ENCODE peak calls at places on chromosome X, in ten cellular contexts. One of them, this sample, is unnamed. For H3K27me3, the result is how much of the 10 kb centered on the place peaks cover.

GRCh38 chrX:138877746-138878145 is 166.2 kb upstream of the FGF13 start:
- DNase-seq in ovary: no peak
- DNase-seq in spleen: no peak
- DNase-seq in CD4-positive, alpha-beta T cell: no peak
- DNase-seq in mesendoderm: no peak
- DNase-seq in uterus: no peak
- DNase-seq in bronchial epithelial cell: peak
- DNase-seq in hepatocyte: no peak
- DNase-seq in stomach: no peak
- DNase-seq in tibial artery: no peak
- DNase-seq in this sample: no peak

GRCh38 chrX:30065226-30065625 is 150.1 kb upstream of the MAGEB2 start:
- DNase-seq in ovary: no peak
- DNase-seq in spleen: no peak
- DNase-seq in CD4-positive, alpha-beta T cell: no peak
- DNase-seq in mesendoderm: no peak
- DNase-seq in uterus: no peak
- DNase-seq in bronchial epithelial cell: no peak
- DNase-seq in hepatocyte: no peak
- DNase-seq in stomach: no peak
- DNase-seq in tibial artery: no peak
- DNase-seq in this sample: no peak

GRCh38 chrX:63657821-63658220 is 127.2 kb downstream of the ARHGEF9 start:
- DNase-seq in ovary: no peak
- DNase-seq in spleen: no peak
- DNase-seq in CD4-positive, alpha-beta T cell: no peak
- DNase-seq in mesendoderm: peak
- DNase-seq in uterus: peak
- DNase-seq in bronchial epithelial cell: peak
- DNase-seq in hepatocyte: no peak
- DNase-seq in stomach: no peak
- DNase-seq in tibial artery: peak
- DNase-seq in this sample: peak

GRCh38 chrX:54494970-54495813 is 842 bp downstream of the FGD1 start:
- DNase-seq in ovary: peak
- DNase-seq in spleen: no peak
- DNase-seq in CD4-positive, alpha-beta T cell: no peak
- DNase-seq in mesendoderm: no peak
- DNase-seq in uterus: peak
- DNase-seq in bronchial epithelial cell: no peak
- DNase-seq in hepatocyte: peak
- DNase-seq in stomach: peak
- DNase-seq in tibial artery: peak
- DNase-seq in this sample: no peak

GRCh38 chrX:136880003-136880451 is 498 bp downstream of the RBMX start:
- DNase-seq in ovary: peak
- DNase-seq in spleen: peak
- DNase-seq in CD4-positive, alpha-beta T cell: peak
- DNase-seq in mesendoderm: peak
- DNase-seq in uterus: peak
- DNase-seq in bronchial epithelial cell: no peak
- DNase-seq in hepatocyte: no peak
- DNase-seq in stomach: no peak
- DNase-seq in tibial artery: no peak
- DNase-seq in this sample: no peak

GRCh38 chrX:36035550-36035949 is 116.0 kb downstream of the CFAP47 start:
- DNase-seq in ovary: no peak
- DNase-seq in spleen: no peak
- DNase-seq in CD4-positive, alpha-beta T cell: no peak
- DNase-seq in mesendoderm: no peak
- DNase-seq in uterus: no peak
- DNase-seq in bronchial epithelial cell: no peak
- DNase-seq in hepatocyte: no peak
- DNase-seq in stomach: no peak
- DNase-seq in tibial artery: no peak
- DNase-seq in this sample: no peak

GRCh38 chrX:48611703-48612102 is 14.4 kb downstream of the WDR13 start:
- DNase-seq in ovary: no peak
- DNase-seq in spleen: no peak
- DNase-seq in CD4-positive, alpha-beta T cell: no peak
- DNase-seq in mesendoderm: no peak
- DNase-seq in uterus: no peak
- DNase-seq in bronchial epithelial cell: no peak
- DNase-seq in hepatocyte: no peak
- DNase-seq in stomach: no peak
- DNase-seq in tibial artery: no peak
- DNase-seq in this sample: no peak

GRCh38 chrX:85851418-85851817 is 195.9 kb downstream of the CHM start:
- DNase-seq in ovary: no peak
- DNase-seq in spleen: peak
- DNase-seq in CD4-positive, alpha-beta T cell: no peak
- DNase-seq in mesendoderm: peak
- DNase-seq in uterus: no peak
- DNase-seq in bronchial epithelial cell: peak
- DNase-seq in hepatocyte: peak
- DNase-seq in stomach: peak
- DNase-seq in tibial artery: no peak
- DNase-seq in this sample: no peak

GRCh38 chrX:14697453-14697852 is 168.1 kb downstream of the GLRA2 start:
- DNase-seq in ovary: no peak
- DNase-seq in spleen: no peak
- DNase-seq in CD4-positive, alpha-beta T cell: no peak
- DNase-seq in mesendoderm: peak
- DNase-seq in uterus: no peak
- DNase-seq in bronchial epithelial cell: peak
- DNase-seq in hepatocyte: peak
- DNase-seq in stomach: peak
- DNase-seq in tibial artery: no peak
- DNase-seq in this sample: no peak

GRCh38 chrX:50442426-50443116 is 28.1 kb downstream of the DGKK start:
- DNase-seq in ovary: no peak
- DNase-seq in spleen: no peak
- DNase-seq in CD4-positive, alpha-beta T cell: no peak
- DNase-seq in mesendoderm: no peak
- DNase-seq in uterus: no peak
- DNase-seq in bronchial epithelial cell: no peak
- DNase-seq in hepatocyte: no peak
- DNase-seq in stomach: no peak
- DNase-seq in tibial artery: no peak
- DNase-seq in this sample: no peak

GRCh38 chrX:40086569-40087335 is 11.0 kb downstream of the BCOR start:
- DNase-seq in ovary: no peak
- DNase-seq in spleen: no peak
- DNase-seq in CD4-positive, alpha-beta T cell: no peak
- DNase-seq in mesendoderm: no peak
- DNase-seq in uterus: no peak
- DNase-seq in bronchial epithelial cell: no peak
- DNase-seq in hepatocyte: peak
- DNase-seq in stomach: no peak
- DNase-seq in tibial artery: no peak
- DNase-seq in this sample: no peak

GRCh38 chrX:39022106-39022505 is 220.8 kb downstream of the MID1IP1 start:
- DNase-seq in ovary: no peak
- DNase-seq in spleen: no peak
- DNase-seq in CD4-positive, alpha-beta T cell: no peak
- DNase-seq in mesendoderm: no peak
- DNase-seq in uterus: no peak
- DNase-seq in bronchial epithelial cell: no peak
- DNase-seq in hepatocyte: no peak
- DNase-seq in stomach: no peak
- DNase-seq in tibial artery: no peak
- DNase-seq in this sample: no peak

GRCh38 chrX:11768039-11768438 is 10.0 kb downstream of the MSL3 start:
- DNase-seq in ovary: no peak
- DNase-seq in spleen: no peak
- DNase-seq in CD4-positive, alpha-beta T cell: no peak
- DNase-seq in mesendoderm: no peak
- DNase-seq in uterus: no peak
- DNase-seq in bronchial epithelial cell: no peak
- DNase-seq in hepatocyte: no peak
- DNase-seq in stomach: no peak
- DNase-seq in tibial artery: no peak
- DNase-seq in this sample: no peak

GRCh38 chrX:18886344-18887161 is 97.4 kb downstream of the PHKA2 start:
- DNase-seq in ovary: peak
- DNase-seq in spleen: peak
- DNase-seq in CD4-positive, alpha-beta T cell: no peak
- DNase-seq in mesendoderm: peak
- DNase-seq in uterus: peak
- DNase-seq in bronchial epithelial cell: peak
- DNase-seq in hepatocyte: peak
- DNase-seq in stomach: peak
- DNase-seq in tibial artery: peak
- DNase-seq in this sample: peak

GRCh38 chrX:27735914-27736313 is 71.9 kb upstream of the MAGEB10 start:
- DNase-seq in ovary: no peak
- DNase-seq in spleen: no peak
- DNase-seq in CD4-positive, alpha-beta T cell: no peak
- DNase-seq in mesendoderm: no peak
- DNase-seq in uterus: no peak
- DNase-seq in bronchial epithelial cell: no peak
- DNase-seq in hepatocyte: no peak
- DNase-seq in stomach: no peak
- DNase-seq in tibial artery: no peak
- DNase-seq in this sample: no peak

GRCh38 chrX:27746516-27746915 is 61.3 kb upstream of the MAGEB10 start:
- DNase-seq in ovary: no peak
- DNase-seq in spleen: no peak
- DNase-seq in CD4-positive, alpha-beta T cell: no peak
- DNase-seq in mesendoderm: no peak
- DNase-seq in uterus: no peak
- DNase-seq in bronchial epithelial cell: no peak
- DNase-seq in hepatocyte: no peak
- DNase-seq in stomach: no peak
- DNase-seq in tibial artery: no peak
- DNase-seq in this sample: no peak

GRCh38 chrX:27740933-27741332 is 66.9 kb upstream of the MAGEB10 start:
- DNase-seq in ovary: no peak
- DNase-seq in spleen: no peak
- DNase-seq in CD4-positive, alpha-beta T cell: no peak
- DNase-seq in mesendoderm: no peak
- DNase-seq in uterus: no peak
- DNase-seq in bronchial epithelial cell: no peak
- DNase-seq in hepatocyte: no peak
- DNase-seq in stomach: no peak
- DNase-seq in tibial artery: no peak
- DNase-seq in this sample: no peak
- H3K27me3 ChIP-seq in ovary: under half
- H3K27me3 ChIP-seq in spleen: under half
- H3K27me3 ChIP-seq in CD4-positive, alpha-beta T cell: under half
- H3K27me3 ChIP-seq in mesendoderm: under half
- H3K27me3 ChIP-seq in uterus: under half
- H3K27me3 ChIP-seq in bronchial epithelial cell: under half
- H3K27me3 ChIP-seq in hepatocyte: under half
- H3K27me3 ChIP-seq in stomach: under half
- H3K27me3 ChIP-seq in tibial artery: under half
- H3K27me3 ChIP-seq in this sample: under half

GRCh38 chrX:57380026-57380796 is 93.7 kb downstream of the FAAH2 start:
- DNase-seq in ovary: no peak
- DNase-seq in spleen: no peak
- DNase-seq in CD4-positive, alpha-beta T cell: no peak
- DNase-seq in mesendoderm: no peak
- DNase-seq in uterus: no peak
- DNase-seq in bronchial epithelial cell: no peak
- DNase-seq in hepatocyte: no peak
- DNase-seq in stomach: no peak
- DNase-seq in tibial artery: no peak
- DNase-seq in this sample: no peak
- H3K27me3 ChIP-seq in ovary: under half
- H3K27me3 ChIP-seq in spleen: under half
- H3K27me3 ChIP-seq in CD4-positive, alpha-beta T cell: under half
- H3K27me3 ChIP-seq in mesendoderm: under half
- H3K27me3 ChIP-seq in uterus: under half
- H3K27me3 ChIP-seq in bronchial epithelial cell: under half
- H3K27me3 ChIP-seq in hepatocyte: under half
- H3K27me3 ChIP-seq in stomach: under half
- H3K27me3 ChIP-seq in tibial artery: under half
- H3K27me3 ChIP-seq in this sample: under half

GRCh38 chrX:104253567-104254441 is 929 bp downstream of the ESX1 start:
- DNase-seq in ovary: no peak
- DNase-seq in spleen: no peak
- DNase-seq in CD4-positive, alpha-beta T cell: no peak
- DNase-seq in mesendoderm: peak
- DNase-seq in uterus: no peak
- DNase-seq in bronchial epithelial cell: no peak
- DNase-seq in hepatocyte: no peak
- DNase-seq in stomach: no peak
- DNase-seq in tibial artery: no peak
- DNase-seq in this sample: no peak

GRCh38 chrX:104250470-104250869 is 4.3 kb downstream of the ESX1 start:
- DNase-seq in ovary: no peak
- DNase-seq in spleen: no peak
- DNase-seq in CD4-positive, alpha-beta T cell: no peak
- DNase-seq in mesendoderm: no peak
- DNase-seq in uterus: no peak
- DNase-seq in bronchial epithelial cell: no peak
- DNase-seq in hepatocyte: no peak
- DNase-seq in stomach: no peak
- DNase-seq in tibial artery: no peak
- DNase-seq in this sample: no peak

GRCh38 chrX:104254442-104255115 is at the start of gene ESX1:
- DNase-seq in ovary: no peak
- DNase-seq in spleen: no peak
- DNase-seq in CD4-positive, alpha-beta T cell: no peak
- DNase-seq in mesendoderm: no peak
- DNase-seq in uterus: no peak
- DNase-seq in bronchial epithelial cell: peak
- DNase-seq in hepatocyte: no peak
- DNase-seq in stomach: no peak
- DNase-seq in tibial artery: no peak
- DNase-seq in this sample: no peak

GRCh38 chrX:104255465-104255864 is 732 bp upstream of the ESX1 start:
- DNase-seq in ovary: no peak
- DNase-seq in spleen: no peak
- DNase-seq in CD4-positive, alpha-beta T cell: no peak
- DNase-seq in mesendoderm: no peak
- DNase-seq in uterus: no peak
- DNase-seq in bronchial epithelial cell: no peak
- DNase-seq in hepatocyte: no peak
- DNase-seq in stomach: no peak
- DNase-seq in tibial artery: no peak
- DNase-seq in this sample: no peak
- H3K27me3 ChIP-seq in ovary: under half
- H3K27me3 ChIP-seq in spleen: under half
- H3K27me3 ChIP-seq in CD4-positive, alpha-beta T cell: under half
- H3K27me3 ChIP-seq in mesendoderm: under half
- H3K27me3 ChIP-seq in uterus: under half
- H3K27me3 ChIP-seq in bronchial epithelial cell: under half
- H3K27me3 ChIP-seq in hepatocyte: half or more
- H3K27me3 ChIP-seq in stomach: under half
- H3K27me3 ChIP-seq in tibial artery: under half
- H3K27me3 ChIP-seq in this sample: under half

GRCh38 chrX:24925430-24925829 is 90.3 kb downstream of the ARX start:
- DNase-seq in ovary: no peak
- DNase-seq in spleen: no peak
- DNase-seq in CD4-positive, alpha-beta T cell: no peak
- DNase-seq in mesendoderm: no peak
- DNase-seq in uterus: no peak
- DNase-seq in bronchial epithelial cell: peak
- DNase-seq in hepatocyte: no peak
- DNase-seq in stomach: no peak
- DNase-seq in tibial artery: no peak
- DNase-seq in this sample: no peak

GRCh38 chrX:24928114-24928513 is 87.7 kb downstream of the ARX start:
- DNase-seq in ovary: no peak
- DNase-seq in spleen: no peak
- DNase-seq in CD4-positive, alpha-beta T cell: no peak
- DNase-seq in mesendoderm: no peak
- DNase-seq in uterus: no peak
- DNase-seq in bronchial epithelial cell: no peak
- DNase-seq in hepatocyte: no peak
- DNase-seq in stomach: no peak
- DNase-seq in tibial artery: no peak
- DNase-seq in this sample: no peak

GRCh38 chrX:24927372-24927771 is 88.4 kb downstream of the ARX start:
- DNase-seq in ovary: no peak
- DNase-seq in spleen: no peak
- DNase-seq in CD4-positive, alpha-beta T cell: no peak
- DNase-seq in mesendoderm: no peak
- DNase-seq in uterus: no peak
- DNase-seq in bronchial epithelial cell: no peak
- DNase-seq in hepatocyte: no peak
- DNase-seq in stomach: no peak
- DNase-seq in tibial artery: no peak
- DNase-seq in this sample: no peak
- H3K27me3 ChIP-seq in ovary: under half
- H3K27me3 ChIP-seq in spleen: under half
- H3K27me3 ChIP-seq in CD4-positive, alpha-beta T cell: under half
- H3K27me3 ChIP-seq in mesendoderm: under half
- H3K27me3 ChIP-seq in uterus: under half
- H3K27me3 ChIP-seq in bronchial epithelial cell: under half
- H3K27me3 ChIP-seq in hepatocyte: under half
- H3K27me3 ChIP-seq in stomach: under half
- H3K27me3 ChIP-seq in tibial artery: under half
- H3K27me3 ChIP-seq in this sample: under half

This sample was measured in breast epithelium.